ENCODE peak calls at places on chromosomes 13 and 19, in nine cellular contexts. H is neural progenitor cell; O is CD4-positive, alpha-beta memory T cell; D is endodermal cell; A is small intestine; B is effector memory CD4-positive, alpha-beta T cell; L is CD4-positive, alpha-beta T cell; W is HCT116; Z is tibial nerve. M is an unnamed sample.

GRCh38 chr13:96925466-96925865 is 68.8 kb downstream of the OXGR1 start:
- DNase-seq in L (no peak), H (no peak), Z (no peak), D (no peak), O (no peak), B (no peak), A (peak), W (no peak), M (no peak)

GRCh38 chr13:92896842-92897241 is 329.8 kb upstream of the GPC6 start:
- DNase-seq in D (peak), W (no peak), Z (no peak), B (no peak), A (no peak), O (no peak), L (no peak), H (peak), M (no peak)

GRCh38 chr19:3186377-3186688 is 603 bp downstream of the NCLN start:
- DNase-seq in B (no peak), Z (no peak), D (peak), W (no peak), O (no peak), A (no peak), H (peak), L (no peak), M (no peak)

GRCh38 chr19:13794388-13794751 is 873 bp upstream of the ZSWIM4 start:
- DNase-seq in L (no peak), H (no peak), O (peak), B (no peak), Z (peak), W (no peak), D (no peak), A (no peak), M (no peak)

GRCh38 chr13:28955264-28955966 is 135.3 kb downstream of the MTUS2 start:
- DNase-seq in B (no peak), A (no peak), D (no peak), O (no peak), H (no peak), Z (no peak), L (no peak), W (no peak), M (no peak)

GRCh38 chr13:43861863-43862262 is 17.7 kb downstream of the CCDC122 start:
- DNase-seq in Z (no peak), H (no peak), B (no peak), D (no peak), L (no peak), W (no peak), A (no peak), O (no peak), M (no peak)

GRCh38 chr19:469833-470232 is 9.0 kb upstream of the SHC2 start:
- DNase-seq in D (no peak), L (no peak), B (no peak), O (no peak), A (no peak), Z (no peak), H (no peak), W (no peak), M (no peak)

GRCh38 chr19:35043906-35044305 is 2.4 kb downstream of the HPN start:
- DNase-seq in B (no peak), Z (no peak), O (no peak), D (no peak), A (no peak), W (no peak), H (no peak), L (no peak), M (no peak)

GRCh38 chr19:2290441-2291184 is 8.6 kb upstream of the PEAK3 start:
- DNase-seq in H (peak), L (no peak), O (no peak), A (no peak), D (peak), B (no peak), Z (no peak), W (no peak), M (no peak)

GRCh38 chr19:7254590-7254989 is 39.6 kb downstream of the INSR start:
- DNase-seq in O (no peak), W (no peak), L (no peak), B (no peak), A (no peak), Z (no peak), H (no peak), D (no peak), M (no peak)

GRCh38 chr19:15428956-15429824 is 10.4 kb upstream of the AKAP8L start:
- DNase-seq in A (no peak), D (no peak), B (no peak), L (no peak), Z (no peak), W (no peak), O (no peak), H (no peak), M (no peak)

GRCh38 chr13:40120288-40120687 is 464.8 kb downstream of the COG6 start:
- DNase-seq in Z (no peak), A (no peak), L (no peak), H (no peak), B (no peak), D (no peak), O (no peak), W (no peak), M (no peak)

GRCh38 chr19:32677657-32678056 is 2.0 kb downstream of the RGS9BP start:
- DNase-seq in Z (no peak), W (no peak), O (no peak), L (no peak), D (peak), B (no peak), A (no peak), H (peak), M (no peak)

GRCh38 chr19:33621811-33622504 is at the start of gene CHST8:
- DNase-seq in W (no peak), Z (no peak), L (no peak), O (no peak), B (no peak), H (peak), A (peak), D (peak), M (no peak)

GRCh38 chr13:96822900-96823299 is 171.4 kb downstream of the OXGR1 start:
- DNase-seq in L (no peak), O (no peak), H (peak), W (peak), A (peak), B (no peak), D (peak), Z (no peak), M (no peak)

GRCh38 chr13:113860579-113861432 is 3.1 kb downstream of the GAS6 start:
- DNase-seq in D (peak), H (peak), O (no peak), A (peak), W (no peak), Z (no peak), B (no peak), L (no peak), M (no peak)

GRCh38 chr19:21269813-21270212 is 59.4 kb downstream of the ZNF708 start:
- DNase-seq in H (no peak), L (no peak), A (no peak), Z (no peak), D (no peak), W (no peak), B (no peak), O (no peak), M (no peak)

GRCh38 chr19:16873603-16874002 is 15.2 kb upstream of the F2RL3 start:
- DNase-seq in A (no peak), D (no peak), W (no peak), L (no peak), O (no peak), H (no peak), B (no peak), Z (no peak), M (no peak)

GRCh38 chr19:13037161-13037560 is 41.9 kb downstream of the NFIX start:
- DNase-seq in D (peak), L (no peak), W (no peak), B (no peak), H (no peak), O (no peak), Z (no peak), A (no peak), M (no peak)

GRCh38 chr19:43936219-43936618 is 1.1 kb upstream of the ZNF45 start:
- DNase-seq in A (peak), O (no peak), D (no peak), W (no peak), Z (no peak), L (no peak), B (no peak), H (no peak), M (no peak)

GRCh38 chr19:43464089-43464775 is 1.2 kb downstream of the LYPD3 start:
- DNase-seq in A (no peak), Z (peak), O (no peak), D (no peak), H (peak), L (no peak), W (no peak), B (no peak), M (peak)

GRCh38 chr19:58439576-58440554 is at the start of gene ZNF132:
- DNase-seq in Z (peak), W (no peak), H (peak), L (peak), B (peak), D (peak), O (peak), A (peak), M (peak)

GRCh38 chr19:19748249-19748938 is 15.5 kb upstream of the ZNF14 start:
- DNase-seq in A (no peak), H (no peak), O (no peak), W (no peak), L (no peak), B (no peak), Z (no peak), D (no peak), M (no peak)

GRCh38 chr13:50668882-50669281 is 174.6 kb downstream of the DLEU7 start:
- DNase-seq in L (no peak), O (no peak), D (no peak), A (no peak), H (no peak), W (no peak), B (no peak), Z (no peak), M (no peak)

GRCh38 chr19:1026189-1027019 is at the start of gene CNN2:
- DNase-seq in A (peak), W (no peak), D (peak), B (peak), H (peak), L (peak), Z (peak), O (peak), M (no peak)

GRCh38 chr13:43023244-43023931 is at the start of gene DNAJC15:
- DNase-seq in W (peak), H (peak), Z (peak), A (peak), B (peak), L (peak), D (peak), O (peak), M (peak)

GRCh38 chr19:11373885-11374448 is 499 bp upstream of the SWSAP1 start:
- DNase-seq in L (no peak), B (no peak), W (no peak), H (no peak), Z (no peak), O (no peak), A (no peak), D (no peak), M (no peak)

GRCh38 chr13:81395368-81395767 is 1054.4 kb upstream of the SPRY2 start:
- DNase-seq in B (no peak), L (no peak), D (peak), W (no peak), H (peak), O (no peak), A (peak), Z (no peak), M (no peak)

DNA sequence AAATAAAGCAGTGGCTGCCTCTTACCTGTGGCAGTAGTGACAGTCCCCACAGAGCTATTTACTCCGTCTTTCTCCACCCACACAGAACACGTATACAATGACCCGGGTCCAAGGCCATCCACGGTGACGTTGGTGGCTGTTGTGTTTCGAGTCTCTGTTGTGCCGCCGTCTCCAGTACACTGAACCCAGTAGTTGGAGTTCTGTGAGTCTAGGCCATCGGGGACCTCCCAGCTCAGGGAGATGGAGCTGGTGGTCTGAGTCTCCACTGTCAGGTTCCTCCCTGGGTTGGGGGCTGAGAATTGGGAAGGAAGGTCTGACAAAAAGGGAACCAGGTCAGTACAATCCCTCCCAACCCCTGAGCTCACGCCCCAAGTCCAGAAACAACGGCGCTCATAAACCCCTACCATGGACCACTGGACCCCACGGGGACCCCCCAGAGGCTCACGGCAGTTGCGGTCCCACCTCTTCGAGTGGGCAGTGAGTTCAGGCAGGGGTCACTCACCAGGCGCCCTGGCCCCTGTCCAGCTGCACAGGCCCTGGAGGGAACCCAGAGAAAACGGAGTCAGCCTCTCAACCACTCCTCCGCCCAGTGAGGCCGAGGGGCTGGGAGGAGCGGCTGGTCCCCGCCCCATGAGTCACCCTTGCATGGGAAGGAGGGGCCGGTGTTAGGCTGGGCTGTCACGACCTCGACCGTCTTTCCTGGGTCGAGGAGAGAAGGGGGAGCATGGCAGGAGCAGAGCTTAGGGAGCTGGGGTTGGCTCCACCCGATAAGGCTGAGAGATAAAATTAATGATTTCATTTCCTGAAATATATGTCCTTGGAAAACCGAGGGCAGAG is 2.4 kb downstream of the PTPRH start:
- DNase-seq in H (peak), O (no peak), D (peak), A (peak), L (no peak), B (no peak), Z (peak), W (peak), M (no peak)
- H3K27ac ChIP-seq in H (no peak), O (no peak), D (no peak), A (peak), L (no peak), B (no peak), Z (peak), W (peak), M (no peak)

GRCh38 chr13:110416131-110416584 is 109.1 kb downstream of the COL4A2 start:
- DNase-seq in O (no peak), B (no peak), H (no peak), A (no peak), L (no peak), Z (no peak), D (no peak), W (no peak), M (no peak)

GRCh38 chr13:110414283-110414682 is 107.2 kb downstream of the COL4A2 start:
- DNase-seq in W (no peak), D (no peak), Z (no peak), A (no peak), H (no peak), O (no peak), B (no peak), L (no peak), M (no peak)

GRCh38 chr13:110417537-110417908 is 110.4 kb downstream of the COL4A2 start:
- DNase-seq in B (no peak), A (no peak), O (no peak), Z (no peak), D (no peak), H (no peak), L (no peak), W (no peak), M (no peak)

GRCh38 chr13:110413311-110414040 is 106.4 kb downstream of the COL4A2 start:
- DNase-seq in A (no peak), H (no peak), L (no peak), D (no peak), Z (no peak), O (no peak), W (no peak), B (no peak), M (no peak)

GRCh38 chr13:110415669-110416068 is 108.6 kb downstream of the COL4A2 start:
- DNase-seq in B (no peak), W (peak), H (no peak), Z (no peak), A (peak), L (no peak), D (peak), O (no peak), M (no peak)
- H3K27ac ChIP-seq in B (no peak), W (no peak), H (no peak), Z (no peak), A (peak), L (no peak), D (no peak), O (no peak), M (no peak)

GRCh38 chr13:58979851-58980250 is 1183.9 kb downstream of the DIAPH3 start:
- DNase-seq in O (no peak), L (no peak), Z (no peak), D (no peak), A (no peak), W (no peak), H (no peak), B (no peak), M (no peak)

DNA sequence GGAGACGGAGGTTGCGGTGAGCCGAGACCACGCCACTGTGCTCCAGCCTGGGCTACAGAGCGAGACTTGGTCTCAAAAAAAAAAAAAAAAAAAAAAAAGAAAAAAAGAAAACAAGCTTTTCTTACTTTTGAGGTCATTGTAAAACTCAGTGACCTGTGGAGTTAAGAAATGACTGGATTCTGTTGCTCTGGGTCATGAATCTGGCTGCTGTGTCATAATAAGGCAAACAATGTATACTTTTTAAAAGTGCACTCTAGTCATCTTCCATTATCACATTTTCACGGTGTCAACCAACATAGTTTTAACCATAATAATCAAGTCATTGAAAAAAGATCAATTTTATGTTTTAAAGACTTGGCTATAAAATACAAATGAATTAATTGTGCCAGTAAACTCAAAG is 1186.6 kb downstream of the DIAPH3 start:
- DNase-seq in H (no peak), W (no peak), Z (no peak), B (no peak), L (no peak), A (no peak), D (no peak), O (no peak), M (no peak)
- H3K27ac ChIP-seq in H (no peak), W (no peak), Z (no peak), B (no peak), L (no peak), A (no peak), D (no peak), O (no peak), M (no peak)

DNA sequence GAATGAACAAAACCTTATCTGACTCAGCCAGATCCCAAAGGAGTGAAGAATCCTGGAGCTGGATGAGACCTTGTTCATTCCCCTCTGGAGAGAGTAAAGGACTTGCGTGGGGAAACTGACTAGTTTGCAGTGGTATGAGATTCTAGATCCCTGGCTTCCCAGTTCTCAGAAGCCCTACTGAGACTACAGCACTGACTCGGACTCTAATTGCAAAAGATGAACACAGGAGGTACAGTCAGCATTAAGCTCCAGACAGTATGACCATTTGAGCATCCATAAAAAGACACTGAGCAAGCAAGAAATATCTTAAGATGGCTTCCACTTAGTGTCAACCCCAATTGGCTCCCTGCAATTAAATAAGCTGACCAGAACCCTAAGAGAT is 6.8 kb downstream of the ZC3H4 start:
- DNase-seq in Z (no peak), B (no peak), O (no peak), A (no peak), H (no peak), W (no peak), D (no peak), L (no peak), M (no peak)
- H3K27ac ChIP-seq in Z (peak), B (peak), O (peak), A (peak), H (no peak), W (no peak), D (peak), L (peak), M (peak)

DNA sequence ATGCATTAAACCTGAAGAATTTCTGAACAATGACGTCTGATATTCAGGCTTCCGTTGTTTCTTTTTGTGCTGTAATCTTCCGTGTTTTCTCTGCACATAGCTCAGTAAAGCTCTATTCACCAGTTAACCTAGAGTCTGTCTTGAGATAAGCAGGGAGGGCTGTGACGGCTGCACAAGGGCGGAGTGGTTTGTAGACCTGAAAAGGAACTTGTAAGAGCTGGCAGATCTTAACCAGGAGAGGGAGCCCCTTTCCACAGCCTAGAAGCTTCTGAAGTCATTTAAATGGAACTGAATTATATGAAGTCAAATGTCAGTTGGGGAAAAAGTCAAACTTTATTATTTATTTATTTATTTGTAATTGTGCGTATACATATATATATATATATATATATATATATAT is 27.5 kb downstream of the DPRX start:
- DNase-seq in B (no peak), Z (no peak), O (no peak), H (peak), W (no peak), D (peak), L (no peak), A (no peak), M (no peak)
- H3K27ac ChIP-seq in B (no peak), Z (no peak), O (no peak), H (no peak), W (no peak), D (no peak), L (no peak), A (no peak), M (no peak)

M was measured in esophagus squamous epithelium.